ENCODE peak calls at places on chromosomes 6 and 20, in seven cellular contexts. M is naive thymus-derived CD4-positive, alpha-beta T cell; G is effector memory CD4-positive, alpha-beta T cell; R is CD4-positive, CD25-positive, alpha-beta regulatory T cell; X is mesenchymal stem cell; A is CD8-positive, alpha-beta memory T cell; V is GM12878. N is an unnamed sample.

GRCh38 chr6:163459007-163459406 is 44.5 kb downstream of the QKI start:
- DNase-seq in M (no peak), G (no peak), R (no peak), X (no peak), A (no peak), V (no peak), N (no peak)

GRCh38 chr6:53659458-53659857 is 6.1 kb downstream of the KLHL31 start:
- DNase-seq in M (no peak), G (no peak), R (no peak), X (no peak), A (no peak), V (no peak), N (no peak)

GRCh38 chr20:3390759-3391500 is 16.5 kb downstream of the DNAAF9 start:
- DNase-seq in M (no peak), G (no peak), R (no peak), X (no peak), A (no peak), V (no peak), N (no peak)

GRCh38 chr6:114375803-114376202 is 33.0 kb upstream of the HS3ST5 start:
- DNase-seq in M (no peak), G (no peak), R (no peak), X (no peak), A (no peak), V (no peak), N (no peak)

GRCh38 chr6:32984639-32985389 is 16.4 kb downstream of the BRD2 start:
- DNase-seq in M (peak; percentile 86), G (peak; percentile 83), R (peak; percentile 79), X (peak; percentile 84), A (peak; percentile 93), V (no peak), N (peak; percentile 78)

GRCh38 chr20:4937422-4938319 is 63.6 kb downstream of the SLC23A2 start:
- DNase-seq in M (no peak), G (no peak), R (no peak), X (no peak), A (no peak), V (no peak), N (no peak)

GRCh38 chr6:80333342-80333741 is 226.9 kb downstream of the BCKDHB start:
- DNase-seq in M (no peak), G (no peak), R (no peak), X (no peak), A (no peak), V (no peak), N (no peak)

GRCh38 chr6:38443750-38444149 is 196.0 kb downstream of the BTBD9 start:
- DNase-seq in M (no peak), G (no peak), R (no peak), X (peak; percentile 60), A (no peak), V (no peak), N (no peak)

GRCh38 chr20:2387180-2387577 is 6.5 kb downstream of the TGM6 start:
- DNase-seq in M (peak; percentile 14), G (no peak), R (no peak), X (peak; percentile 37), A (no peak), V (peak; percentile 21), N (no peak)

GRCh38 chr6:113596907-113597583 is 260.1 kb upstream of the MARCKS start:
- DNase-seq in M (no peak), G (no peak), R (no peak), X (peak; percentile 95), A (no peak), V (no peak), N (no peak)

GRCh38 chr6:39309942-39310531 is 4.2 kb downstream of the KCNK17 start:
- DNase-seq in M (peak; percentile 23), G (peak; percentile 25), R (peak; percentile 16), X (peak; percentile 67), A (peak; percentile 62), V (no peak), N (no peak)

GRCh38 chr6:163667372-163668060 is 253.0 kb downstream of the QKI start:
- DNase-seq in M (no peak), G (no peak), R (no peak), X (no peak), A (no peak), V (peak; percentile 93), N (no peak)

GRCh38 chr6:148747493-148748160 is 797 bp downstream of the UST start:
- DNase-seq in M (peak; percentile 23), G (peak; percentile 56), R (peak; percentile 20), X (peak; percentile 57), A (peak; percentile 83), V (no peak), N (peak; percentile 54)

GRCh38 chr20:44104807-44105517 is 82.0 kb downstream of the JPH2 start:
- DNase-seq in M (no peak), G (no peak), R (no peak), X (peak; percentile 32), A (no peak), V (no peak), N (no peak)

GRCh38 chr20:46501961-46502360 is 11.4 kb downstream of the ZNF334 start:
- DNase-seq in M (no peak), G (no peak), R (no peak), X (no peak), A (no peak), V (no peak), N (no peak)

GRCh38 chr20:46505501-46505900 is 7.9 kb downstream of the ZNF334 start:
- DNase-seq in M (no peak), G (no peak), R (no peak), X (no peak), A (no peak), V (no peak), N (no peak)

DNA sequence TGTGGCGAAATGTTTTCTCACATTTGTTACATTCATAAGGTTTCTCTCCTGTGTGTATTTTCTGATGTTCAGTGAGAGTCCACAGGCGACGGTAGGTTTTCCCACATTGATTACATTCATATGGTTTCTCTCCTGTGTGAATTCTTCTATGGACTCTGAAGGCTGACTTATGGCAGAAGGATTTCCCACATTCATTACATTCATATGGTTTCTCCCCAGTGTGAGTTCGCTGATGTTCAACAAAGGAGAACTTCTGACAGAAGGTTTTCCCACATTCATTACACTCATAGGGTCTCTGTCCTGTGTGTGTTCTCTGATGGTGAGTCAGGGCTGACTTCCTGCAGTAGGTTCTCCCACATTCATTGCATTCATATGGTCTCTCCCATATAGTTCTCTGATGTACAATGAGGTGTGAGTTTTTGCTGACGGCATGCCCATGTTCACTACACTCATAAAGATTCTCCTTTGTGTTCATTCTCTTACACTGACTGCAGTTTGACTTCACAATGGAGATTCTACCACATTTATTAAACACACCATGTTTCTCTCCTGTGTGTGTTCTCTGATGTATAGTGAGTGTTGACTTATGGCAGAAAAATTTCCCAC is 11.9 kb downstream of the ZNF334 start:
- DNase-seq in M (no peak), G (no peak), R (no peak), X (no peak), A (no peak), V (no peak), N (no peak)
- H3K9me3 ChIP-seq in M (peaks cover 21% of the 10 kb centered on the region), G (peaks cover 17% of the 10 kb centered on the region), R (peaks cover 41% of the 10 kb centered on the region), X (peaks cover 89% of the 10 kb centered on the region), A (peaks cover 11% of the 10 kb centered on the region), V (peaks cover 13% of the 10 kb centered on the region), N (peaks cover 12% of the 10 kb centered on the region)

GRCh38 chr6:27358786-27359185 is 29.8 kb upstream of the ZNF391 start:
- DNase-seq in M (no peak), G (no peak), R (no peak), X (no peak), A (no peak), V (no peak), N (no peak)

DNA sequence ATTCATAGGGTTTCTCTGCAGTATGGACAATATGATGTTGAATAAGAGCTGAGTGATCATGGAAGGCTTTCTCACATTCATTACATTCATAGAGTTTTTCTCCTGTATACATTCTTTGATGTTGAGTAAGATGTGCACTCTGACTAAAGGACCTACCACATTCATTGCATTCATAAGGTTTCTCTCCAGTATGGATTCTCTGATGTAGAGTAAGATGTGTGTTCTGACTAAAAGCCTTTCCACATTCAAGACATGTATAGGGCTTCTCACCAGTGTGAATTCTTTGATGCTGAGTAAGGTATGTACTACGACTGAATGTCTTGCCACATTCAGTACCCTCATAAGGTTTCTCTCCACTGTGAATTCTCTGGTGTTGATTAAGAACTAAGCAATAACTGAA is 29.3 kb upstream of the ZNF391 start:
- DNase-seq in M (no peak), G (no peak), R (no peak), X (no peak), A (no peak), V (no peak), N (no peak)
- H3K9me3 ChIP-seq in M (peaks cover 39% of the 10 kb centered on the region), G (peaks cover 23% of the 10 kb centered on the region), R (peaks cover 38% of the 10 kb centered on the region), X (peaks cover 76% of the 10 kb centered on the region), A (peaks cover 30% of the 10 kb centered on the region), V (peaks cover 4% of the 10 kb centered on the region), N (peaks cover 10% of the 10 kb centered on the region)

GRCh38 chr6:131761061-131761761 is 46.6 kb upstream of the ENPP1 start:
- DNase-seq in M (no peak), G (no peak), R (no peak), X (no peak), A (no peak), V (no peak), N (no peak)
- H3K9me3 ChIP-seq in M (no peaks in the 10 kb centered on the region), G (no peaks in the 10 kb centered on the region), R (no peaks in the 10 kb centered on the region), X (no peaks in the 10 kb centered on the region), A (no peaks in the 10 kb centered on the region), V (no peaks in the 10 kb centered on the region), N (no peaks in the 10 kb centered on the region)

GRCh38 chr20:38001173-38001875 is 31.9 kb downstream of the TTI1 start:
- DNase-seq in M (no peak), G (no peak), R (no peak), X (peak; percentile 87), A (no peak), V (no peak), N (no peak)

GRCh38 chr20:38002422-38002821 is 30.8 kb downstream of the TTI1 start:
- DNase-seq in M (no peak), G (no peak), R (no peak), X (no peak), A (no peak), V (no peak), N (no peak)

GRCh38 chr20:38001981-38002380 is 31.3 kb downstream of the TTI1 start:
- DNase-seq in M (no peak), G (no peak), R (no peak), X (peak; percentile 42), A (no peak), V (no peak), N (no peak)

GRCh38 chr20:37999526-38000263 is 33.6 kb downstream of the TTI1 start:
- DNase-seq in M (no peak), G (no peak), R (no peak), X (no peak), A (no peak), V (no peak), N (no peak)

DNA sequence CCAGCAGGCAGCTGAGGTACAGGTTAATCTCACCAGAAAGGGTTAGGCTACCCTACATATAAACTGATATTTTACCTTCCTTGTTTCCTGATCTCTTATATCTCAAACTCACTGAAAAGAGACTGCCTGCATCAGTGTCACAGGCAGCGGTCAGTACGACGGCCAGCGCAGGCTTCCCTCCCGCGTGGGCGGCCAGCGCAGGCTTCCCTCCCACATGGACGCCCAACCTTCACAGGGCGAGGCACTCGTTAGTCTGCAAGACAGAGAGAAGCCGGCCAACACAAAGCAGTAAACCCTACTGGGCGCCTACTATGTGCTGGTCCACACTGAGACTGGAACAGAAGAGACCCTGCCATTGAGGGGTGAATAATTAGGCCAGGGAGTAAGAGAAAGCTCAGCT is 33.0 kb downstream of the TTI1 start:
- DNase-seq in M (no peak), G (no peak), R (no peak), X (no peak), A (no peak), V (no peak), N (no peak)
- H3K9me3 ChIP-seq in M (no peaks in the 10 kb centered on the region), G (no peaks in the 10 kb centered on the region), R (no peaks in the 10 kb centered on the region), X (no peaks in the 10 kb centered on the region), A (no peaks in the 10 kb centered on the region), V (no peaks in the 10 kb centered on the region), N (no peaks in the 10 kb centered on the region)

N was measured in T-helper 17 cell.